ENCODE peak calls at places on chromosomes 16 and 17, in nine cellular contexts. One of them, this sample, is unnamed.

GRCh38 chr16:76386784-76387183 is 109.6 kb downstream of the CNTNAP4 start:
- DNase-seq in H4: peak
- DNase-seq in sciatic nerve: no peak
- DNase-seq in cortex of kidney: no peak
- DNase-seq in left colon: no peak
- DNase-seq in uterus: no peak
- DNase-seq in activated CD4-positive, CD25-positive, alpha-beta regulatory T cell treated with anti-CD3 and anti-CD28 coated beads, Interleukin-2, amount 50 U/mL, for 16 hours: no peak
- DNase-seq in NCI-H748 treated with DMSO at 0.1 percent for 48 hours: no peak
- DNase-seq in stimulated activated CD4-positive, alpha-beta T cell treated with anti-CD3 and anti-CD28 coated beads, TNF-alpha, amount 100 ng/mL, for 48 hours: no peak
- DNase-seq in this sample: no peak

GRCh38 chr17:43418441-43419374 is 19.9 kb downstream of the ARL4D start:
- DNase-seq in H4: peak
- DNase-seq in sciatic nerve: no peak
- DNase-seq in cortex of kidney: no peak
- DNase-seq in left colon: peak
- DNase-seq in uterus: peak
- DNase-seq in activated CD4-positive, CD25-positive, alpha-beta regulatory T cell treated with anti-CD3 and anti-CD28 coated beads, Interleukin-2, amount 50 U/mL, for 16 hours: no peak
- DNase-seq in NCI-H748 treated with DMSO at 0.1 percent for 48 hours: peak
- DNase-seq in stimulated activated CD4-positive, alpha-beta T cell treated with anti-CD3 and anti-CD28 coated beads, TNF-alpha, amount 100 ng/mL, for 48 hours: no peak
- DNase-seq in this sample: peak

GRCh38 chr17:58417300-58418092 is at the start of gene RNF43:
- DNase-seq in H4: peak
- DNase-seq in sciatic nerve: peak
- DNase-seq in cortex of kidney: peak
- DNase-seq in left colon: peak
- DNase-seq in uterus: peak
- DNase-seq in activated CD4-positive, CD25-positive, alpha-beta regulatory T cell treated with anti-CD3 and anti-CD28 coated beads, Interleukin-2, amount 50 U/mL, for 16 hours: peak
- DNase-seq in NCI-H748 treated with DMSO at 0.1 percent for 48 hours: peak
- DNase-seq in stimulated activated CD4-positive, alpha-beta T cell treated with anti-CD3 and anti-CD28 coated beads, TNF-alpha, amount 100 ng/mL, for 48 hours: peak
- DNase-seq in this sample: peak

GRCh38 chr17:65737451-65737850 is 176.0 kb upstream of the AXIN2 start:
- DNase-seq in H4: no peak
- DNase-seq in sciatic nerve: no peak
- DNase-seq in cortex of kidney: no peak
- DNase-seq in left colon: no peak
- DNase-seq in uterus: no peak
- DNase-seq in activated CD4-positive, CD25-positive, alpha-beta regulatory T cell treated with anti-CD3 and anti-CD28 coated beads, Interleukin-2, amount 50 U/mL, for 16 hours: no peak
- DNase-seq in NCI-H748 treated with DMSO at 0.1 percent for 48 hours: no peak
- DNase-seq in stimulated activated CD4-positive, alpha-beta T cell treated with anti-CD3 and anti-CD28 coated beads, TNF-alpha, amount 100 ng/mL, for 48 hours: no peak
- DNase-seq in this sample: no peak

GRCh38 chr16:4057439-4057877 is 58.8 kb downstream of the ADCY9 start:
- DNase-seq in H4: no peak
- DNase-seq in sciatic nerve: peak
- DNase-seq in cortex of kidney: no peak
- DNase-seq in left colon: no peak
- DNase-seq in uterus: no peak
- DNase-seq in activated CD4-positive, CD25-positive, alpha-beta regulatory T cell treated with anti-CD3 and anti-CD28 coated beads, Interleukin-2, amount 50 U/mL, for 16 hours: no peak
- DNase-seq in NCI-H748 treated with DMSO at 0.1 percent for 48 hours: no peak
- DNase-seq in stimulated activated CD4-positive, alpha-beta T cell treated with anti-CD3 and anti-CD28 coated beads, TNF-alpha, amount 100 ng/mL, for 48 hours: no peak
- DNase-seq in this sample: peak

GRCh38 chr17:44905006-44906000 is 6.1 kb upstream of the EFTUD2 start:
- DNase-seq in H4: peak
- DNase-seq in sciatic nerve: no peak
- DNase-seq in cortex of kidney: no peak
- DNase-seq in left colon: peak
- DNase-seq in uterus: no peak
- DNase-seq in activated CD4-positive, CD25-positive, alpha-beta regulatory T cell treated with anti-CD3 and anti-CD28 coated beads, Interleukin-2, amount 50 U/mL, for 16 hours: no peak
- DNase-seq in NCI-H748 treated with DMSO at 0.1 percent for 48 hours: no peak
- DNase-seq in stimulated activated CD4-positive, alpha-beta T cell treated with anti-CD3 and anti-CD28 coated beads, TNF-alpha, amount 100 ng/mL, for 48 hours: no peak
- DNase-seq in this sample: no peak

GRCh38 chr17:50589112-50589712 is 28.7 kb downstream of the CACNA1G start:
- DNase-seq in H4: no peak
- DNase-seq in sciatic nerve: no peak
- DNase-seq in cortex of kidney: no peak
- DNase-seq in left colon: no peak
- DNase-seq in uterus: no peak
- DNase-seq in activated CD4-positive, CD25-positive, alpha-beta regulatory T cell treated with anti-CD3 and anti-CD28 coated beads, Interleukin-2, amount 50 U/mL, for 16 hours: no peak
- DNase-seq in NCI-H748 treated with DMSO at 0.1 percent for 48 hours: no peak
- DNase-seq in stimulated activated CD4-positive, alpha-beta T cell treated with anti-CD3 and anti-CD28 coated beads, TNF-alpha, amount 100 ng/mL, for 48 hours: no peak
- DNase-seq in this sample: no peak

GRCh38 chr16:19672378-19672777 is 45.6 kb downstream of the KNOP1 start:
- DNase-seq in H4: no peak
- DNase-seq in sciatic nerve: no peak
- DNase-seq in cortex of kidney: no peak
- DNase-seq in left colon: no peak
- DNase-seq in uterus: no peak
- DNase-seq in activated CD4-positive, CD25-positive, alpha-beta regulatory T cell treated with anti-CD3 and anti-CD28 coated beads, Interleukin-2, amount 50 U/mL, for 16 hours: no peak
- DNase-seq in NCI-H748 treated with DMSO at 0.1 percent for 48 hours: no peak
- DNase-seq in stimulated activated CD4-positive, alpha-beta T cell treated with anti-CD3 and anti-CD28 coated beads, TNF-alpha, amount 100 ng/mL, for 48 hours: no peak
- DNase-seq in this sample: no peak

GRCh38 chr16:68367034-68367433 is 56.2 kb downstream of the PRMT7 start:
- DNase-seq in H4: no peak
- DNase-seq in sciatic nerve: no peak
- DNase-seq in cortex of kidney: no peak
- DNase-seq in left colon: no peak
- DNase-seq in uterus: no peak
- DNase-seq in activated CD4-positive, CD25-positive, alpha-beta regulatory T cell treated with anti-CD3 and anti-CD28 coated beads, Interleukin-2, amount 50 U/mL, for 16 hours: no peak
- DNase-seq in NCI-H748 treated with DMSO at 0.1 percent for 48 hours: peak
- DNase-seq in stimulated activated CD4-positive, alpha-beta T cell treated with anti-CD3 and anti-CD28 coated beads, TNF-alpha, amount 100 ng/mL, for 48 hours: no peak
- DNase-seq in this sample: no peak

GRCh38 chr16:68265078-68265925 is 976 bp downstream of the SLC7A6 start:
- DNase-seq in H4: peak
- DNase-seq in sciatic nerve: peak
- DNase-seq in cortex of kidney: no peak
- DNase-seq in left colon: peak
- DNase-seq in uterus: peak
- DNase-seq in activated CD4-positive, CD25-positive, alpha-beta regulatory T cell treated with anti-CD3 and anti-CD28 coated beads, Interleukin-2, amount 50 U/mL, for 16 hours: no peak
- DNase-seq in NCI-H748 treated with DMSO at 0.1 percent for 48 hours: no peak
- DNase-seq in stimulated activated CD4-positive, alpha-beta T cell treated with anti-CD3 and anti-CD28 coated beads, TNF-alpha, amount 100 ng/mL, for 48 hours: peak
- DNase-seq in this sample: peak

GRCh38 chr16:27265982-27266381 is 2.6 kb downstream of the NSMCE1 start:
- DNase-seq in H4: no peak
- DNase-seq in sciatic nerve: no peak
- DNase-seq in cortex of kidney: no peak
- DNase-seq in left colon: no peak
- DNase-seq in uterus: no peak
- DNase-seq in activated CD4-positive, CD25-positive, alpha-beta regulatory T cell treated with anti-CD3 and anti-CD28 coated beads, Interleukin-2, amount 50 U/mL, for 16 hours: no peak
- DNase-seq in NCI-H748 treated with DMSO at 0.1 percent for 48 hours: no peak
- DNase-seq in stimulated activated CD4-positive, alpha-beta T cell treated with anti-CD3 and anti-CD28 coated beads, TNF-alpha, amount 100 ng/mL, for 48 hours: no peak
- DNase-seq in this sample: no peak

GRCh38 chr16:31002252-31002700 is 8.2 kb downstream of the STX1B start:
- DNase-seq in H4: no peak
- DNase-seq in sciatic nerve: no peak
- DNase-seq in cortex of kidney: no peak
- DNase-seq in left colon: no peak
- DNase-seq in uterus: no peak
- DNase-seq in activated CD4-positive, CD25-positive, alpha-beta regulatory T cell treated with anti-CD3 and anti-CD28 coated beads, Interleukin-2, amount 50 U/mL, for 16 hours: no peak
- DNase-seq in NCI-H748 treated with DMSO at 0.1 percent for 48 hours: no peak
- DNase-seq in stimulated activated CD4-positive, alpha-beta T cell treated with anti-CD3 and anti-CD28 coated beads, TNF-alpha, amount 100 ng/mL, for 48 hours: no peak
- DNase-seq in this sample: no peak

GRCh38 chr17:35254107-35254802 is 11.4 kb downstream of the SLFN5 start:
- DNase-seq in H4: peak
- DNase-seq in sciatic nerve: no peak
- DNase-seq in cortex of kidney: no peak
- DNase-seq in left colon: peak
- DNase-seq in uterus: peak
- DNase-seq in activated CD4-positive, CD25-positive, alpha-beta regulatory T cell treated with anti-CD3 and anti-CD28 coated beads, Interleukin-2, amount 50 U/mL, for 16 hours: no peak
- DNase-seq in NCI-H748 treated with DMSO at 0.1 percent for 48 hours: no peak
- DNase-seq in stimulated activated CD4-positive, alpha-beta T cell treated with anti-CD3 and anti-CD28 coated beads, TNF-alpha, amount 100 ng/mL, for 48 hours: no peak
- DNase-seq in this sample: peak

GRCh38 chr17:62780951-62781350 is 27.2 kb downstream of the MARCHF10 start:
- DNase-seq in H4: no peak
- DNase-seq in sciatic nerve: peak
- DNase-seq in cortex of kidney: no peak
- DNase-seq in left colon: no peak
- DNase-seq in uterus: no peak
- DNase-seq in activated CD4-positive, CD25-positive, alpha-beta regulatory T cell treated with anti-CD3 and anti-CD28 coated beads, Interleukin-2, amount 50 U/mL, for 16 hours: no peak
- DNase-seq in NCI-H748 treated with DMSO at 0.1 percent for 48 hours: no peak
- DNase-seq in stimulated activated CD4-positive, alpha-beta T cell treated with anti-CD3 and anti-CD28 coated beads, TNF-alpha, amount 100 ng/mL, for 48 hours: no peak
- DNase-seq in this sample: peak

GRCh38 chr17:15232517-15232915 is 32.6 kb downstream of the PMP22 start:
- DNase-seq in H4: no peak
- DNase-seq in sciatic nerve: no peak
- DNase-seq in cortex of kidney: no peak
- DNase-seq in left colon: no peak
- DNase-seq in uterus: no peak
- DNase-seq in activated CD4-positive, CD25-positive, alpha-beta regulatory T cell treated with anti-CD3 and anti-CD28 coated beads, Interleukin-2, amount 50 U/mL, for 16 hours: no peak
- DNase-seq in NCI-H748 treated with DMSO at 0.1 percent for 48 hours: no peak
- DNase-seq in stimulated activated CD4-positive, alpha-beta T cell treated with anti-CD3 and anti-CD28 coated beads, TNF-alpha, amount 100 ng/mL, for 48 hours: no peak
- DNase-seq in this sample: no peak

GRCh38 chr16:88194397-88195020 is 188.2 kb upstream of the ZNF469 start:
- DNase-seq in H4: no peak
- DNase-seq in sciatic nerve: peak
- DNase-seq in cortex of kidney: no peak
- DNase-seq in left colon: no peak
- DNase-seq in uterus: no peak
- DNase-seq in activated CD4-positive, CD25-positive, alpha-beta regulatory T cell treated with anti-CD3 and anti-CD28 coated beads, Interleukin-2, amount 50 U/mL, for 16 hours: no peak
- DNase-seq in NCI-H748 treated with DMSO at 0.1 percent for 48 hours: no peak
- DNase-seq in stimulated activated CD4-positive, alpha-beta T cell treated with anti-CD3 and anti-CD28 coated beads, TNF-alpha, amount 100 ng/mL, for 48 hours: no peak
- DNase-seq in this sample: peak

GRCh38 chr16:53219795-53220194 is 165.0 kb downstream of the CHD9 start:
- DNase-seq in H4: no peak
- DNase-seq in sciatic nerve: no peak
- DNase-seq in cortex of kidney: no peak
- DNase-seq in left colon: no peak
- DNase-seq in uterus: no peak
- DNase-seq in activated CD4-positive, CD25-positive, alpha-beta regulatory T cell treated with anti-CD3 and anti-CD28 coated beads, Interleukin-2, amount 50 U/mL, for 16 hours: no peak
- DNase-seq in NCI-H748 treated with DMSO at 0.1 percent for 48 hours: no peak
- DNase-seq in stimulated activated CD4-positive, alpha-beta T cell treated with anti-CD3 and anti-CD28 coated beads, TNF-alpha, amount 100 ng/mL, for 48 hours: no peak
- DNase-seq in this sample: no peak

GRCh38 chr16:8677481-8677880 is 3.1 kb downstream of the ABAT start:
- DNase-seq in H4: no peak
- DNase-seq in sciatic nerve: no peak
- DNase-seq in cortex of kidney: no peak
- DNase-seq in left colon: no peak
- DNase-seq in uterus: no peak
- DNase-seq in activated CD4-positive, CD25-positive, alpha-beta regulatory T cell treated with anti-CD3 and anti-CD28 coated beads, Interleukin-2, amount 50 U/mL, for 16 hours: no peak
- DNase-seq in NCI-H748 treated with DMSO at 0.1 percent for 48 hours: no peak
- DNase-seq in stimulated activated CD4-positive, alpha-beta T cell treated with anti-CD3 and anti-CD28 coated beads, TNF-alpha, amount 100 ng/mL, for 48 hours: no peak
- DNase-seq in this sample: no peak

GRCh38 chr17:77442976-77443742 is 302.4 kb downstream of the SEC14L1 start:
- DNase-seq in H4: no peak
- DNase-seq in sciatic nerve: no peak
- DNase-seq in cortex of kidney: no peak
- DNase-seq in left colon: no peak
- DNase-seq in uterus: no peak
- DNase-seq in activated CD4-positive, CD25-positive, alpha-beta regulatory T cell treated with anti-CD3 and anti-CD28 coated beads, Interleukin-2, amount 50 U/mL, for 16 hours: no peak
- DNase-seq in NCI-H748 treated with DMSO at 0.1 percent for 48 hours: no peak
- DNase-seq in stimulated activated CD4-positive, alpha-beta T cell treated with anti-CD3 and anti-CD28 coated beads, TNF-alpha, amount 100 ng/mL, for 48 hours: no peak
- DNase-seq in this sample: no peak

GRCh38 chr17:60392845-60393702 is 1.1 kb upstream of the USP32 start:
- DNase-seq in H4: peak
- DNase-seq in sciatic nerve: peak
- DNase-seq in cortex of kidney: no peak
- DNase-seq in left colon: peak
- DNase-seq in uterus: no peak
- DNase-seq in activated CD4-positive, CD25-positive, alpha-beta regulatory T cell treated with anti-CD3 and anti-CD28 coated beads, Interleukin-2, amount 50 U/mL, for 16 hours: no peak
- DNase-seq in NCI-H748 treated with DMSO at 0.1 percent for 48 hours: peak
- DNase-seq in stimulated activated CD4-positive, alpha-beta T cell treated with anti-CD3 and anti-CD28 coated beads, TNF-alpha, amount 100 ng/mL, for 48 hours: no peak
- DNase-seq in this sample: peak

GRCh38 chr16:2673066-2673999 is 9.0 kb upstream of the KCTD5 start:
- DNase-seq in H4: peak
- DNase-seq in sciatic nerve: peak
- DNase-seq in cortex of kidney: peak
- DNase-seq in left colon: peak
- DNase-seq in uterus: peak
- DNase-seq in activated CD4-positive, CD25-positive, alpha-beta regulatory T cell treated with anti-CD3 and anti-CD28 coated beads, Interleukin-2, amount 50 U/mL, for 16 hours: peak
- DNase-seq in NCI-H748 treated with DMSO at 0.1 percent for 48 hours: peak
- DNase-seq in stimulated activated CD4-positive, alpha-beta T cell treated with anti-CD3 and anti-CD28 coated beads, TNF-alpha, amount 100 ng/mL, for 48 hours: peak
- DNase-seq in this sample: peak

GRCh38 chr17:81347437-81347836 is 47.8 kb upstream of the BAHCC1 start:
- DNase-seq in H4: no peak
- DNase-seq in sciatic nerve: no peak
- DNase-seq in cortex of kidney: no peak
- DNase-seq in left colon: no peak
- DNase-seq in uterus: no peak
- DNase-seq in activated CD4-positive, CD25-positive, alpha-beta regulatory T cell treated with anti-CD3 and anti-CD28 coated beads, Interleukin-2, amount 50 U/mL, for 16 hours: no peak
- DNase-seq in NCI-H748 treated with DMSO at 0.1 percent for 48 hours: no peak
- DNase-seq in stimulated activated CD4-positive, alpha-beta T cell treated with anti-CD3 and anti-CD28 coated beads, TNF-alpha, amount 100 ng/mL, for 48 hours: no peak
- DNase-seq in this sample: peak

GRCh38 chr16:49890876-49891275 is 35.0 kb upstream of the ZNF423 start:
- DNase-seq in H4: no peak
- DNase-seq in sciatic nerve: no peak
- DNase-seq in cortex of kidney: no peak
- DNase-seq in left colon: peak
- DNase-seq in uterus: no peak
- DNase-seq in activated CD4-positive, CD25-positive, alpha-beta regulatory T cell treated with anti-CD3 and anti-CD28 coated beads, Interleukin-2, amount 50 U/mL, for 16 hours: no peak
- DNase-seq in NCI-H748 treated with DMSO at 0.1 percent for 48 hours: no peak
- DNase-seq in stimulated activated CD4-positive, alpha-beta T cell treated with anti-CD3 and anti-CD28 coated beads, TNF-alpha, amount 100 ng/mL, for 48 hours: no peak
- DNase-seq in this sample: no peak

GRCh38 chr17:50189396-50190277 is 11.8 kb downstream of the COL1A1 start:
- DNase-seq in H4: no peak
- DNase-seq in sciatic nerve: no peak
- DNase-seq in cortex of kidney: no peak
- DNase-seq in left colon: peak
- DNase-seq in uterus: no peak
- DNase-seq in activated CD4-positive, CD25-positive, alpha-beta regulatory T cell treated with anti-CD3 and anti-CD28 coated beads, Interleukin-2, amount 50 U/mL, for 16 hours: no peak
- DNase-seq in NCI-H748 treated with DMSO at 0.1 percent for 48 hours: no peak
- DNase-seq in stimulated activated CD4-positive, alpha-beta T cell treated with anti-CD3 and anti-CD28 coated beads, TNF-alpha, amount 100 ng/mL, for 48 hours: no peak
- DNase-seq in this sample: no peak

GRCh38 chr17:80831481-80831880 is 160.2 kb upstream of the CHMP6 start:
- DNase-seq in H4: no peak
- DNase-seq in sciatic nerve: no peak
- DNase-seq in cortex of kidney: no peak
- DNase-seq in left colon: no peak
- DNase-seq in uterus: no peak
- DNase-seq in activated CD4-positive, CD25-positive, alpha-beta regulatory T cell treated with anti-CD3 and anti-CD28 coated beads, Interleukin-2, amount 50 U/mL, for 16 hours: no peak
- DNase-seq in NCI-H748 treated with DMSO at 0.1 percent for 48 hours: no peak
- DNase-seq in stimulated activated CD4-positive, alpha-beta T cell treated with anti-CD3 and anti-CD28 coated beads, TNF-alpha, amount 100 ng/mL, for 48 hours: no peak
- DNase-seq in this sample: no peak

GRCh38 chr17:48576479-48577309 is 1.5 kb downstream of the HOXB4 start:
- DNase-seq in H4: peak
- DNase-seq in sciatic nerve: no peak
- DNase-seq in cortex of kidney: no peak
- DNase-seq in left colon: no peak
- DNase-seq in uterus: peak
- DNase-seq in activated CD4-positive, CD25-positive, alpha-beta regulatory T cell treated with anti-CD3 and anti-CD28 coated beads, Interleukin-2, amount 50 U/mL, for 16 hours: no peak
- DNase-seq in NCI-H748 treated with DMSO at 0.1 percent for 48 hours: no peak
- DNase-seq in stimulated activated CD4-positive, alpha-beta T cell treated with anti-CD3 and anti-CD28 coated beads, TNF-alpha, amount 100 ng/mL, for 48 hours: no peak
- DNase-seq in this sample: no peak

GRCh38 chr16:57992084-57992483 is 8.4 kb downstream of the ZNF319 start:
- DNase-seq in H4: no peak
- DNase-seq in sciatic nerve: no peak
- DNase-seq in cortex of kidney: no peak
- DNase-seq in left colon: no peak
- DNase-seq in uterus: no peak
- DNase-seq in activated CD4-positive, CD25-positive, alpha-beta regulatory T cell treated with anti-CD3 and anti-CD28 coated beads, Interleukin-2, amount 50 U/mL, for 16 hours: no peak
- DNase-seq in NCI-H748 treated with DMSO at 0.1 percent for 48 hours: no peak
- DNase-seq in stimulated activated CD4-positive, alpha-beta T cell treated with anti-CD3 and anti-CD28 coated beads, TNF-alpha, amount 100 ng/mL, for 48 hours: no peak
- DNase-seq in this sample: no peak

GRCh38 chr17:50194441-50195195 is 6.8 kb downstream of the COL1A1 start:
- DNase-seq in H4: no peak
- DNase-seq in sciatic nerve: no peak
- DNase-seq in cortex of kidney: no peak
- DNase-seq in left colon: no peak
- DNase-seq in uterus: no peak
- DNase-seq in activated CD4-positive, CD25-positive, alpha-beta regulatory T cell treated with anti-CD3 and anti-CD28 coated beads, Interleukin-2, amount 50 U/mL, for 16 hours: no peak
- DNase-seq in NCI-H748 treated with DMSO at 0.1 percent for 48 hours: no peak
- DNase-seq in stimulated activated CD4-positive, alpha-beta T cell treated with anti-CD3 and anti-CD28 coated beads, TNF-alpha, amount 100 ng/mL, for 48 hours: no peak
- DNase-seq in this sample: no peak

GRCh38 chr17:29595943-29596774 is 3.2 kb downstream of the ANKRD13B start:
- DNase-seq in H4: no peak
- DNase-seq in sciatic nerve: no peak
- DNase-seq in cortex of kidney: no peak
- DNase-seq in left colon: no peak
- DNase-seq in uterus: no peak
- DNase-seq in activated CD4-positive, CD25-positive, alpha-beta regulatory T cell treated with anti-CD3 and anti-CD28 coated beads, Interleukin-2, amount 50 U/mL, for 16 hours: no peak
- DNase-seq in NCI-H748 treated with DMSO at 0.1 percent for 48 hours: no peak
- DNase-seq in stimulated activated CD4-positive, alpha-beta T cell treated with anti-CD3 and anti-CD28 coated beads, TNF-alpha, amount 100 ng/mL, for 48 hours: no peak
- DNase-seq in this sample: no peak

GRCh38 chr16:28067604-28068382 is 4.3 kb upstream of the GSG1L start:
- DNase-seq in H4: no peak
- DNase-seq in sciatic nerve: no peak
- DNase-seq in cortex of kidney: no peak
- DNase-seq in left colon: no peak
- DNase-seq in uterus: no peak
- DNase-seq in activated CD4-positive, CD25-positive, alpha-beta regulatory T cell treated with anti-CD3 and anti-CD28 coated beads, Interleukin-2, amount 50 U/mL, for 16 hours: no peak
- DNase-seq in NCI-H748 treated with DMSO at 0.1 percent for 48 hours: no peak
- DNase-seq in stimulated activated CD4-positive, alpha-beta T cell treated with anti-CD3 and anti-CD28 coated beads, TNF-alpha, amount 100 ng/mL, for 48 hours: no peak
- DNase-seq in this sample: no peak

GRCh38 chr16:11498683-11499082 is 88.0 kb downstream of the LITAF start:
- DNase-seq in H4: no peak
- DNase-seq in sciatic nerve: no peak
- DNase-seq in cortex of kidney: no peak
- DNase-seq in left colon: no peak
- DNase-seq in uterus: no peak
- DNase-seq in activated CD4-positive, CD25-positive, alpha-beta regulatory T cell treated with anti-CD3 and anti-CD28 coated beads, Interleukin-2, amount 50 U/mL, for 16 hours: no peak
- DNase-seq in NCI-H748 treated with DMSO at 0.1 percent for 48 hours: no peak
- DNase-seq in stimulated activated CD4-positive, alpha-beta T cell treated with anti-CD3 and anti-CD28 coated beads, TNF-alpha, amount 100 ng/mL, for 48 hours: no peak
- DNase-seq in this sample: no peak